ENCODE peak calls at places on chromosomes 4 and X, in four cellular contexts. One of them, this sample, is unnamed.

GRCh38 chr4:143406523-143406922 is 69.8 kb downstream of the GAB1 start:
- DNase-seq in GM12865: no peak
- DNase-seq in breast epithelium: peak
- DNase-seq in MM.1S: no peak
- DNase-seq in this sample: peak

GRCh38 chr4:13173974-13174373 is 310.2 kb downstream of the RAB28 start:
- DNase-seq in GM12865: no peak
- DNase-seq in breast epithelium: peak
- DNase-seq in MM.1S: no peak
- DNase-seq in this sample: peak

GRCh38 chr4:81162752-81163458 is 52.1 kb downstream of the PRKG2 start:
- DNase-seq in GM12865: no peak
- DNase-seq in breast epithelium: no peak
- DNase-seq in MM.1S: no peak
- DNase-seq in this sample: no peak

GRCh38 chr4:43932448-43932847 is 516.2 kb downstream of the KCTD8 start:
- DNase-seq in GM12865: no peak
- DNase-seq in breast epithelium: no peak
- DNase-seq in MM.1S: no peak
- DNase-seq in this sample: no peak

GRCh38 chr4:112185740-112186670 is 40.8 kb downstream of the FAM241A start:
- DNase-seq in GM12865: no peak
- DNase-seq in breast epithelium: no peak
- DNase-seq in MM.1S: no peak
- DNase-seq in this sample: no peak

GRCh38 chr4:83040269-83040668 is 5.3 kb downstream of the COPS4 start:
- DNase-seq in GM12865: no peak
- DNase-seq in breast epithelium: no peak
- DNase-seq in MM.1S: no peak
- DNase-seq in this sample: no peak

GRCh38 chrX:10470009-10470408 is 150.4 kb downstream of the MID1 start:
- DNase-seq in GM12865: no peak
- DNase-seq in breast epithelium: no peak
- DNase-seq in MM.1S: no peak
- DNase-seq in this sample: no peak

GRCh38 chr4:112853662-112854256 is 195.7 kb upstream of the ANK2 start:
- DNase-seq in GM12865: no peak
- DNase-seq in breast epithelium: no peak
- DNase-seq in MM.1S: no peak
- DNase-seq in this sample: no peak

GRCh38 chr4:177386416-177386815 is 55.8 kb downstream of the AGA start:
- DNase-seq in GM12865: no peak
- DNase-seq in breast epithelium: no peak
- DNase-seq in MM.1S: no peak
- DNase-seq in this sample: no peak

GRCh38 chr4:76738081-76738931 is 159.6 kb downstream of the SOWAHB start:
- DNase-seq in GM12865: peak
- DNase-seq in breast epithelium: no peak
- DNase-seq in MM.1S: no peak
- DNase-seq in this sample: peak

GRCh38 chrX:43939187-43939926 is 33.8 kb downstream of the NDP start:
- DNase-seq in GM12865: no peak
- DNase-seq in breast epithelium: no peak
- DNase-seq in MM.1S: no peak
- DNase-seq in this sample: no peak

GRCh38 chr4:48180234-48180633 is 46.2 kb upstream of the TXK start:
- DNase-seq in GM12865: no peak
- DNase-seq in breast epithelium: no peak
- DNase-seq in MM.1S: no peak
- DNase-seq in this sample: no peak

GRCh38 chr4:159363376-159363775 is 260.5 kb downstream of the RAPGEF2 start:
- DNase-seq in GM12865: no peak
- DNase-seq in breast epithelium: no peak
- DNase-seq in MM.1S: no peak
- DNase-seq in this sample: peak

GRCh38 chr4:146495277-146495676 is 26.5 kb downstream of the SLC10A7 start:
- DNase-seq in GM12865: no peak
- DNase-seq in breast epithelium: no peak
- DNase-seq in MM.1S: no peak
- DNase-seq in this sample: no peak

GRCh38 chr4:165415910-165416309 is 37.1 kb downstream of the CPE start:
- DNase-seq in GM12865: no peak
- DNase-seq in breast epithelium: no peak
- DNase-seq in MM.1S: no peak
- DNase-seq in this sample: no peak

GRCh38 chr4:23981328-23981727 is 91.5 kb upstream of the PPARGC1A start:
- DNase-seq in GM12865: no peak
- DNase-seq in breast epithelium: no peak
- DNase-seq in MM.1S: no peak
- DNase-seq in this sample: no peak

GRCh38 chr4:151021637-151022334 is 6.7 kb upstream of the LRBA start:
- DNase-seq in GM12865: no peak
- DNase-seq in breast epithelium: no peak
- DNase-seq in MM.1S: no peak
- DNase-seq in this sample: no peak

DNA sequence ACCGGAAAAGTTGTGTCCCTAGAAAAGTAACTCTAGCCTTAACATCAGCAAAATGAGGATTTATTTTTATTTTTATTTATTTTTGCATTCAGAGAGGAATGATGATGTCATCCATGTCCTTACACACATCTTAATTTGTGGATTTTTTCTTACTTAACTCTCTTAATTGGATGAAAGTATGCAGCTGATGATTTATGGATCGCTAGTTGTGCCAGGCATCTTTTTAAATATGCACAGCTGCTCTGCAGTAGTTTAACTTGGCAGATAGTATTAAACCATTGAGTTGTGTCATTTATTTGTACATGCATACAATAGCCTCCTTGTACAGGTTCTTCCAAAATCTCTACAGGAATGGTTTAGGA is 49.6 kb upstream of the SCRG1 start:
- DNase-seq in GM12865: no peak
- DNase-seq in breast epithelium: no peak
- DNase-seq in MM.1S: no peak
- DNase-seq in this sample: no peak
- H3K4me3 ChIP-seq in GM12865: no peak
- H3K4me3 ChIP-seq in breast epithelium: no peak
- H3K4me3 ChIP-seq in MM.1S: no peak
- H3K4me3 ChIP-seq in this sample: no peak

GRCh38 chr4:98930311-98930865 is 1.5 kb upstream of the EIF4E start:
- DNase-seq in GM12865: peak
- DNase-seq in breast epithelium: no peak
- DNase-seq in MM.1S: no peak
- DNase-seq in this sample: no peak
- H3K4me3 ChIP-seq in GM12865: peak
- H3K4me3 ChIP-seq in breast epithelium: peak
- H3K4me3 ChIP-seq in MM.1S: peak
- H3K4me3 ChIP-seq in this sample: peak

DNA sequence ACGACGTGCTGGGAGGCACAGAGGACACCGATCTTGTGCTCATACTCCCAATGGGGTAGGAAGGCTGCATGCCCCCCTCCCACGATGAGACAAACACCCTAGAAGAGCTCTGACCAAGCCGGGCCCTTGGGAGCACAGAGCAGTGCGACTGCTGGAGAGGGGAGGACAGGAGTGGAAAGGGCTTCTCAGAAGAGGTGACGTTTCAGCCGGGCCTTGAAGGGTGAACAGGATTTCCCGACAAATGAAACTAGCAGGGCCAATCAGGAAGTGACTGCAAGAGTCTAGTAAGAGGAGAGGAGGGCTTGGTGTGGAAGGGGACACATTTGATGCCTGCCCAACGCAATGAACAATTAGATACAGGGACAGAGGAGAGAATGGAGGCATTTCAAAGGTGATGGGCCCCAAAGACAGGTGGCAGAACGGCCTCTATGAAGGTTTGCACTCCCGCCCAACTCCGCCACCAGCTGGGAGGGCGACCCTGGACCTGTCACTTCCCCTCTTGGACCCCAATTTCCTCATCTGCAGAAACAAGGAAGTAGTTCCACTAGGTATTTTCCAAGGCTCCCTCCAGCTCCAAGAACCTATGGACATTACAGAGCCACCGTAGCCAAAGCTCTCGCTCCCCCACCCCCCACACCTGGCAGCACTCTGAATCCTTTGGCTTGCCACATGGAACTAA is 3.9 kb downstream of the HCFC1 start:
- DNase-seq in GM12865: no peak
- DNase-seq in breast epithelium: no peak
- DNase-seq in MM.1S: no peak
- DNase-seq in this sample: no peak
- H3K4me3 ChIP-seq in GM12865: peak
- H3K4me3 ChIP-seq in breast epithelium: no peak
- H3K4me3 ChIP-seq in MM.1S: peak
- H3K4me3 ChIP-seq in this sample: no peak

DNA sequence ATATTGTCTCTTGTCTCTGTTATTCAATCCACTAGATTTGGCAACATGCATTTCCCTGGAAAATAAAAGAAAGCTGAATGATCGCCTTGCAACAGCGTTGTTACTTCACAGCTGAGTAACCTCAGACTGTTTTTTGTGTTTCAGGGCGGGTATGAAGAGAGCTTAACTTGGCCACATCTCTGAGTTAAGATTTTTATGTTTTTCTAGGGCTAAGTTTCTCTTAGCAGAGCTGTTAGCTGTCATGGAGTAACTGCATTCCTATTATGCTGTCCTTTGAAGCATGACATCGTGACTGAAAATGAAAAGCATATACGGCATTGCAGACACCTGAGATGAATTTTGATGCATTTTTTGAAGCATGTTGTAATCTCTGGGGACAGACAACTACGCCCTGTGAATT is 1798.9 kb downstream of the PCDH7 start:
- DNase-seq in GM12865: peak
- DNase-seq in breast epithelium: no peak
- DNase-seq in MM.1S: no peak
- DNase-seq in this sample: peak
- H3K4me3 ChIP-seq in GM12865: no peak
- H3K4me3 ChIP-seq in breast epithelium: no peak
- H3K4me3 ChIP-seq in MM.1S: no peak
- H3K4me3 ChIP-seq in this sample: no peak

GRCh38 chr4:17812801-17813200 is 2.0 kb downstream of the NCAPG start:
- DNase-seq in GM12865: no peak
- DNase-seq in breast epithelium: no peak
- DNase-seq in MM.1S: no peak
- DNase-seq in this sample: no peak

GRCh38 chr4:17812125-17812524 is 1.3 kb downstream of the NCAPG start:
- DNase-seq in GM12865: no peak
- DNase-seq in breast epithelium: no peak
- DNase-seq in MM.1S: no peak
- DNase-seq in this sample: no peak

GRCh38 chr4:17809667-17810066 is 890 bp downstream of the DCAF16 start:
- DNase-seq in GM12865: no peak
- DNase-seq in breast epithelium: no peak
- DNase-seq in MM.1S: no peak
- DNase-seq in this sample: no peak

GRCh38 chr4:17810260-17811077 is at the start of the genes DCAF16 and NCAPG:
- DNase-seq in GM12865: peak
- DNase-seq in breast epithelium: peak
- DNase-seq in MM.1S: peak
- DNase-seq in this sample: peak

DNA sequence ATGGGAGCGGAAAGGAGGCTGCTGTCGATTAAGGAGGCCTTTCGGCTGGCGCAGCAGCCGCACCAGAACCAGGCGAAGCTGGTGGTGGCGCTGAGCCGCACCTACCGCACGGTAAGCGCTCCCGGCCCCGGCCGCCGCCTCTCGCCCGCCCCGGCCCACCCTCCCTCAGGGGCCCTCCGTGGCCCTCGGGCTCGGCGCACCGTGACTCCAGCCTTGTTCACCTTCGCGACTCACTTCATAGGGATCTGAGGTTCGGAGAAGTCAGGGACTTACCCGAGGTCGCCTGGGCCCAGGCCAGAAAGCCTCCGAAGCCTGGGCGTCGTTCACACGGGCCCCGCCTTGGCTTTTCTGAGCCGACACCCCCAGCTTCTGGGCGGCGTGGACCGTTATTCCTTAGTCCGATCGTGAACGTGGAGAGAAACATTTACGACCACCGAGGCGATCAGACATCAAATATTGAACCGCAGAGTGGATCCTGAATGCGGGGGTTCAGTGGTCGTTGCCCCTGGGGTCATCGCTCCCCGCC is 362 bp downstream of the NCAPG start:
- DNase-seq in GM12865: peak
- DNase-seq in breast epithelium: no peak
- DNase-seq in MM.1S: peak
- DNase-seq in this sample: no peak
- H3K4me3 ChIP-seq in GM12865: peak
- H3K4me3 ChIP-seq in breast epithelium: peak
- H3K4me3 ChIP-seq in MM.1S: peak
- H3K4me3 ChIP-seq in this sample: peak

GRCh38 chrX:153633607-153634180 is 13.3 kb upstream of the DUSP9 start:
- DNase-seq in GM12865: no peak
- DNase-seq in breast epithelium: no peak
- DNase-seq in MM.1S: no peak
- DNase-seq in this sample: no peak

GRCh38 chrX:153632612-153632980 is 14.4 kb upstream of the DUSP9 start:
- DNase-seq in GM12865: no peak
- DNase-seq in breast epithelium: no peak
- DNase-seq in MM.1S: no peak
- DNase-seq in this sample: no peak

GRCh38 chrX:153634236-153634635 is 12.8 kb upstream of the DUSP9 start:
- DNase-seq in GM12865: no peak
- DNase-seq in breast epithelium: no peak
- DNase-seq in MM.1S: no peak
- DNase-seq in this sample: no peak

GRCh38 chrX:153631931-153632611 is 14.9 kb upstream of the DUSP9 start:
- DNase-seq in GM12865: no peak
- DNase-seq in breast epithelium: no peak
- DNase-seq in MM.1S: no peak
- DNase-seq in this sample: no peak

DNA sequence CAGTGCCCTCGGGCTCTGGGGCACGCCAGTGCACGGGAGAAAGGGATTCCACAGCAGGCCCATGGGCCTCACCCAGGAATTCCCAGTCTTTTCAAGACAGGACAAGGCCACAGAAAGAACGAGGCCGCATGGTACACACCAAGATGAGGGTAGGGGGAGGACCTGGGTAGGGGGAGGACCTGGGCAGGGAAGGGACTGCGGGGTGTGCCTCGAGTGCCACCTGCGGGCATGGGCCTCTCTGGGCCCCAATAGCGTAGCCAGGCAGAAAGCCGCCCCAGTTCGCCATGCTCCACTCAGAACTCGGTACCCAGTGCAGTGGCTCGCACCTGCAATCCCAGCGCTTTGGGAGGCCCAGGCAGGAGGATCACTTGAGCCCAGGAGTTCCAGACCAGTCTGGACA is 14.0 kb upstream of the DUSP9 start:
- DNase-seq in GM12865: no peak
- DNase-seq in breast epithelium: no peak
- DNase-seq in MM.1S: no peak
- DNase-seq in this sample: no peak
- H3K4me3 ChIP-seq in GM12865: no peak
- H3K4me3 ChIP-seq in breast epithelium: no peak
- H3K4me3 ChIP-seq in MM.1S: no peak
- H3K4me3 ChIP-seq in this sample: no peak